ENCODE peak calls at places on chromosomes 16 and 17, in seven cellular contexts. T, V, F, B, A, U and L are unnamed samples.

GRCh38 chr16:71557299-71557698 is 19.6 kb downstream of the TAT start:
- DNase-seq in T (no peak), V (no peak), F (no peak), B (no peak), A (no peak), U (no peak), L (no peak)

GRCh38 chr17:70190959-70191805 is 21.9 kb downstream of the KCNJ2 start:
- DNase-seq in T (no peak), V (no peak), F (no peak), B (no peak), A (no peak), U (peak; percentile 42), L (no peak)

GRCh38 chr16:50735629-50736122 is 6.2 kb upstream of the CYLD start:
- DNase-seq in T (no peak), V (no peak), F (no peak), B (no peak), A (no peak), U (no peak), L (no peak)

GRCh38 chr16:70250748-70251650 is 741 bp downstream of the EXOSC6 start:
- DNase-seq in T (no peak), V (peak; percentile 63), F (peak; percentile 46), B (no peak), A (no peak), U (no peak), L (no peak)

GRCh38 chr16:48833461-48833860 is 223.5 kb upstream of the N4BP1 start:
- DNase-seq in T (no peak), V (no peak), F (no peak), B (no peak), A (no peak), U (no peak), L (no peak)

GRCh38 chr16:80569440-80570105 is 28.8 kb downstream of the DYNLRB2 start:
- DNase-seq in T (no peak), V (no peak), F (no peak), B (no peak), A (no peak), U (no peak), L (no peak)

GRCh38 chr16:53305743-53306142 is 128.5 kb upstream of the RBL2 start:
- DNase-seq in T (no peak), V (no peak), F (no peak), B (no peak), A (no peak), U (no peak), L (no peak)

GRCh38 chr16:69402448-69402847 is 16.6 kb upstream of the TERF2 start:
- DNase-seq in T (no peak), V (no peak), F (no peak), B (no peak), A (no peak), U (no peak), L (no peak)

GRCh38 chr17:71987634-71988033 is 133.2 kb upstream of the SOX9 start:
- DNase-seq in T (no peak), V (no peak), F (no peak), B (no peak), A (no peak), U (peak; percentile 4), L (no peak)

GRCh38 chr17:66676421-66676820 is 158.5 kb upstream of the CACNG5 start:
- DNase-seq in T (no peak), V (no peak), F (no peak), B (no peak), A (peak; percentile 71), U (peak; percentile 71), L (peak; percentile 94)

GRCh38 chr17:77462101-77462500 is 321.3 kb downstream of the SEC14L1 start:
- DNase-seq in T (no peak), V (no peak), F (peak; percentile 38), B (no peak), A (no peak), U (no peak), L (no peak)

GRCh38 chr16:78650675-78651074 is 551.2 kb downstream of the WWOX start:
- DNase-seq in T (no peak), V (no peak), F (no peak), B (no peak), A (no peak), U (no peak), L (no peak)

GRCh38 chr16:14539631-14540030 is 90.4 kb downstream of the PARN start:
- DNase-seq in T (no peak), V (no peak), F (no peak), B (no peak), A (no peak), U (no peak), L (no peak)

GRCh38 chr16:84593825-84594724 is 23.8 kb downstream of the COTL1 start:
- DNase-seq in T (no peak), V (peak; percentile 45), F (no peak), B (no peak), A (no peak), U (no peak), L (no peak)

GRCh38 chr16:65655802-65656201 is 533.9 kb upstream of the CDH11 start:
- DNase-seq in T (no peak), V (no peak), F (no peak), B (no peak), A (no peak), U (no peak), L (no peak)

GRCh38 chr17:43873091-43873490 is 26.1 kb downstream of the CD300LG start:
- DNase-seq in T (no peak), V (no peak), F (no peak), B (no peak), A (no peak), U (no peak), L (no peak)

GRCh38 chr17:72665841-72666518 is 426.5 kb downstream of the SLC39A11 start:
- DNase-seq in T (no peak), V (no peak), F (no peak), B (peak; percentile 34), A (no peak), U (no peak), L (no peak)

GRCh38 chr17:50603340-50603739 is 31.3 kb upstream of the ABCC3 start:
- DNase-seq in T (no peak), V (no peak), F (no peak), B (no peak), A (no peak), U (no peak), L (no peak)

DNA sequence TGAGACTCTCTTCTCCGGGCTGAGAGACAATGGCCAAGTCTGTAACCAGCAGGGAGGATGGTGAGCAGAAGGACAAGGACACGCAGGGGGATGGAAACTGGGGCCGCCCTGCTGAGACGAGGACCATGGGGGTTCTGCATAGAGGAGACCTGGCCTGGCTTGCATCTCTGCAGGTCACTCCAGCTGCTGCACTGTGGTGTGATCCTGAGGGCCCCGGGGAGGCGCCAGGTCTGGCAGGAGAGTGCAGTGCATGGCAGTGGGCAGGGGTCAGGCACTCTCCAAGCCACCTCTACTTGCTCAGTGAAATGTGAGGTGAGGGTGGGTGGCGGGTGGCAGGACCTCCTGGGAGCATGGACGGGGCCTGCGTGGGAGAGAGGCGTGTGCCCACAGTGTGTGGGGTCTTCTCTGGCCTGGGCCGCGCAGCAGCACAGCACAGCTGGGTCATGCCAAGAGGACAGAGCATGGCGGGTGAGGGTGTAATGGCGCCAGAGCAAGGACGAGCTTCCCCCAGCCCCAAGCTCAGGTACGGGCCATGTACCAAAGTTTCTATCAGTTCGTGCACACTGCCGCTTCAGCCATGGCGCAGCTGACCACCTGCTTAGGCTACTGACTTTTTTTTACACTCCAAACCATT is 43.1 kb downstream of the KLHDC4 start:
- DNase-seq in T (no peak), V (no peak), F (no peak), B (no peak), A (no peak), U (no peak), L (no peak)
- H3K4me3 ChIP-seq in T (no peak overlapping the region), V (no peak overlapping the region), F (no peak overlapping the region), B (no peak overlapping the region), A (no peak overlapping the region), U (no peak overlapping the region), L (no peak overlapping the region)

DNA sequence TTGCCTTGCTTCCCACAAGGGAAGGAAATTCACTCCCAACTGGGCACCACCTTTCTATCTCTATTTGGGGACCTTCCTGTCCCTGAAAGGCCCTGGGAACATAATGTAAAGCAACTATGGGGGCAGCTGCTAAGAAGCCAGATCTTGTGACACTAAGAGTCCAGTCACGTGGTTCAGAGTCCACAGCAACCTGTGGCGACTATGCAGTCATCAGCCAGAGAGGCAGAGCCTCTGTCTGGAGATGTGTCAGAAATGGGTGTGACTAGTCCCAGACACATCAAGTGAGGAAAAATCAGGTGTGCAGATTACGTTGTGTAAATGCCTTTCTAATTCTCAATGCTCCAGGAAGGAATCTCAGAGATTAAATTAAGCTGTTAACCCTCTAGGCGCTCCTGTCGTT is 26.6 kb upstream of the SKAP1 start:
- DNase-seq in T (no peak), V (no peak), F (no peak), B (no peak), A (peak; percentile 83), U (no peak), L (no peak)
- TF ChIP-seq CTCF in T (no peak), V (no peak), F (no peak), B (no peak), A (no peak), U (no peak), L (no peak)

GRCh38 chr16:10936585-10936984 is 5.7 kb downstream of the DEXI start:
- DNase-seq in T (no peak), V (no peak), F (no peak), B (no peak), A (no peak), U (no peak), L (no peak)

GRCh38 chr16:10935491-10935890 is 6.8 kb downstream of the DEXI start:
- DNase-seq in T (no peak), V (no peak), F (no peak), B (no peak), A (no peak), U (no peak), L (no peak)

GRCh38 chr16:10932959-10933710 is 9.1 kb downstream of the DEXI start:
- DNase-seq in T (no peak), V (no peak), F (no peak), B (no peak), A (no peak), U (no peak), L (no peak)

GRCh38 chr16:10933865-10934264 is 8.4 kb downstream of the DEXI start:
- DNase-seq in T (no peak), V (no peak), F (no peak), B (no peak), A (no peak), U (no peak), L (no peak)

DNA sequence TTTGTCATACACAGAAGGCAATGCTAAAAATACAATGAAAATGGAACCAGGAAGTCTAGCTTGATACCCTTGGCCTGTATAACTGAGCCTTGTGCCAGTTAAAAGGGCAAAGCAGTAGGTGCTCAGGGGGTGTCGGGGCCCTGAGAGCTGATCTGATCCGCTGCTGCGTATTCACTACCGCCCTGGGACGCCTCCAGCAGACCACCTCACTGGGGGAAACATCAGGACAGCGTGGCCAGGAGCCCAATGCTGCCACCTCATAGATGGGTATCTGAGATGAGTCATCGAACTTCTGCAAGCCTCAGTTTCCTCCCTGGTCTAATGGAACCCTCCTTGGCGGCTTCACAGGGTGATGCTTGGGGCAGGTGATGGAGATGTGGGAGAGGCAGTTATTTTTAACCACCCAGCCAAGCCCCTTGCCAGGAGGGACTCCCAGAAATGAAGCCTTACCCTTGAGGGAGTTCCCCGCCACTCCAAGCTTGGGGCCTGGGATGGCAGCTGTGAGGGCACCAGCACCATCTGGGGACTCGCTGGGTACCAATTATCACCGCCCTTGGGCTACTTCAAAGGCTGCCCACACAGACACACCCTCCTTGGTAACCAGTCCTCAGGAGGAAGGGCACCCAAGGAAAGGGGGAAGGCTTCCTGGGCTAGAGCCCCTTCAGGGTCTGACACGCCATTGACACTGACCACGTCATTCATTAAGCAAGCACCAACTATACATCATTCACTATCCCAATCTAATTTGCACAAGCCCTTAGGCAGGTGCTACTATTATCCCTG is 7.8 kb downstream of the DEXI start:
- DNase-seq in T (no peak), V (no peak), F (no peak), B (no peak), A (no peak), U (no peak), L (no peak)
- TF ChIP-seq POLR2A in T (no peak), V (no peak), F (no peak), B (no peak), A (no peak), U (no peak), L (no peak)

GRCh38 chr17:750431-751037 is 1.5 kb downstream of the GEMIN4 start:
- DNase-seq in T (no peak), V (no peak), F (no peak), B (no peak), A (no peak), U (no peak), L (no peak)
- H3K4me3 ChIP-seq in T (peak overlapping the region; percentile 88), V (no peak overlapping the region), F (peak overlapping the region; percentile 70), B (no peak overlapping the region), A (peak overlapping the region; percentile 76), U (peak overlapping the region; percentile 90), L (peak overlapping the region; percentile 55)